ENCODE peak calls at places on chromosomes 12 and 14, in six cellular contexts. One of them, this sample, is unnamed.

GRCh38 chr12:101086490-101086889 is 123.5 kb downstream of the SLC5A8 start:
- DNase-seq in GM12878: no peak
- DNase-seq in SK-N-SH: no peak
- DNase-seq in H1: no peak
- DNase-seq in K562: no peak
- DNase-seq in HepG2: no peak
- DNase-seq in this sample: no peak

GRCh38 chr12:44078273-44078672 is 242.4 kb downstream of the TMEM117 start:
- DNase-seq in SK-N-SH: no peak
- DNase-seq in H1: no peak
- DNase-seq in K562: no peak
- DNase-seq in HepG2: no peak
- DNase-seq in GM12878: no peak
- DNase-seq in this sample: no peak

GRCh38 chr12:124774054-124774461 is 89.6 kb downstream of the SCARB1 start:
- DNase-seq in K562: no peak
- DNase-seq in H1: no peak
- DNase-seq in HepG2: no peak
- DNase-seq in SK-N-SH: no peak
- DNase-seq in GM12878: no peak
- DNase-seq in this sample: peak; percentile 60

GRCh38 chr12:49024543-49024942 is 6.0 kb upstream of the PRKAG1 start:
- DNase-seq in GM12878: no peak
- DNase-seq in H1: no peak
- DNase-seq in SK-N-SH: no peak
- DNase-seq in K562: no peak
- DNase-seq in HepG2: no peak
- DNase-seq in this sample: no peak

GRCh38 chr14:68585690-68586089 is 207.2 kb downstream of the ZFP36L1 start:
- DNase-seq in HepG2: no peak
- DNase-seq in H1: no peak
- DNase-seq in K562: no peak
- DNase-seq in SK-N-SH: peak; percentile 81
- DNase-seq in GM12878: no peak
- DNase-seq in this sample: no peak

GRCh38 chr12:43370299-43370698 is 181.7 kb downstream of the ADAMTS20 start:
- DNase-seq in SK-N-SH: no peak
- DNase-seq in HepG2: peak; percentile 13
- DNase-seq in H1: no peak
- DNase-seq in K562: no peak
- DNase-seq in GM12878: no peak
- DNase-seq in this sample: peak; percentile 12

GRCh38 chr14:64786296-64787149 is 82.3 kb downstream of the PLEKHG3 start:
- DNase-seq in H1: no peak
- DNase-seq in GM12878: no peak
- DNase-seq in K562: no peak
- DNase-seq in HepG2: no peak
- DNase-seq in SK-N-SH: no peak
- DNase-seq in this sample: no peak

GRCh38 chr12:45122776-45123380 is 72.0 kb upstream of the DBX2 start:
- DNase-seq in SK-N-SH: peak; percentile 41
- DNase-seq in H1: no peak
- DNase-seq in HepG2: peak; percentile 17
- DNase-seq in K562: peak; percentile 30
- DNase-seq in GM12878: no peak
- DNase-seq in this sample: peak; percentile 15

GRCh38 chr12:106739815-106740552 is 34.5 kb upstream of the RIC8B start:
- DNase-seq in GM12878: no peak
- DNase-seq in H1: no peak
- DNase-seq in HepG2: no peak
- DNase-seq in SK-N-SH: no peak
- DNase-seq in K562: peak; percentile 50
- DNase-seq in this sample: no peak

GRCh38 chr12:45010051-45010450 is 40.8 kb downstream of the DBX2 start:
- DNase-seq in K562: no peak
- DNase-seq in GM12878: no peak
- DNase-seq in H1: no peak
- DNase-seq in HepG2: no peak
- DNase-seq in SK-N-SH: no peak
- DNase-seq in this sample: no peak

GRCh38 chr12:109998241-109998903 is 858 bp upstream of the ANKRD13A start:
- DNase-seq in H1: no peak
- DNase-seq in HepG2: no peak
- DNase-seq in GM12878: no peak
- DNase-seq in K562: peak; percentile 29
- DNase-seq in SK-N-SH: no peak
- DNase-seq in this sample: no peak

GRCh38 chr12:80269953-80270552 is 170.7 kb downstream of the OTOGL start:
- DNase-seq in K562: peak; percentile 41
- DNase-seq in H1: no peak
- DNase-seq in SK-N-SH: peak; percentile 10
- DNase-seq in GM12878: no peak
- DNase-seq in HepG2: peak; percentile 24
- DNase-seq in this sample: peak; percentile 2

GRCh38 chr14:56949828-56950227 is 139.5 kb upstream of the OTX2 start:
- DNase-seq in SK-N-SH: no peak
- DNase-seq in HepG2: no peak
- DNase-seq in H1: no peak
- DNase-seq in GM12878: no peak
- DNase-seq in K562: no peak
- DNase-seq in this sample: no peak

GRCh38 chr12:96452271-96452922 is 37.0 kb upstream of the CFAP54 start:
- DNase-seq in SK-N-SH: no peak
- DNase-seq in HepG2: no peak
- DNase-seq in GM12878: no peak
- DNase-seq in H1: no peak
- DNase-seq in K562: no peak
- DNase-seq in this sample: no peak

GRCh38 chr14:92990456-92991430 is 67.8 kb downstream of the CHGA start:
- DNase-seq in HepG2: no peak
- DNase-seq in GM12878: no peak
- DNase-seq in H1: no peak
- DNase-seq in SK-N-SH: peak; percentile 73
- DNase-seq in K562: no peak
- DNase-seq in this sample: no peak

GRCh38 chr12:118972982-118973381 is 8.4 kb upstream of the SRRM4 start:
- DNase-seq in H1: no peak
- DNase-seq in HepG2: no peak
- DNase-seq in SK-N-SH: no peak
- DNase-seq in K562: no peak
- DNase-seq in GM12878: no peak
- DNase-seq in this sample: no peak

DNA sequence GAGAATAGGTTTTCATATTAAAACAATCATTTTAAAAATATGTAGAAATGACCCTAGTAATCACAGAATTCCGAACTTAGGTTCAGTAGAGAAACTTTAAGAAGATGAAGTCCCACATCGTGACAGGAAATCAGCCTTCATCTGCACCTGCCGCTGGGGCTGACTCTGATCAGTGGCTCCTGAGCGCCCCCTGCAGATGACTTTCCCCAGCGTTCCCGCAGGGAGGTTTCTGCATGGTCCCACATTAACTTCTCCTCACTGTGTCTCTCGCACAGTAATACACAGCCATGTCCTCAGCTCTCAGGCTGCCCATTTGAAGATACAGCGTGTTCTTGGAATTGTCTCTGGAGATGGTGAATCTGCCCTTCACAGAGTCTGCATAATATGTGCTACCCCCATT is 1131.1 kb downstream of the TMEM121 start:
- DNase-seq in HepG2: no peak
- DNase-seq in SK-N-SH: peak; percentile 17
- DNase-seq in GM12878: no peak
- DNase-seq in H1: no peak
- DNase-seq in K562: no peak
- DNase-seq in this sample: no peak
- TF ChIP-seq GABPA in HepG2: no peak
- TF ChIP-seq GABPA in SK-N-SH: no peak
- TF ChIP-seq GABPA in GM12878: no peak
- TF ChIP-seq GABPA in H1: no peak
- TF ChIP-seq GABPA in K562: no peak
- TF ChIP-seq GABPA in this sample: no peak

GRCh38 chr12:131057211-131057721 is 103.6 kb downstream of the ADGRD1 start:
- DNase-seq in HepG2: no peak
- DNase-seq in GM12878: no peak
- DNase-seq in SK-N-SH: no peak
- DNase-seq in K562: no peak
- DNase-seq in H1: no peak
- DNase-seq in this sample: no peak
- TF ChIP-seq GABPA in HepG2: no peak
- TF ChIP-seq GABPA in GM12878: no peak
- TF ChIP-seq GABPA in SK-N-SH: no peak
- TF ChIP-seq GABPA in K562: no peak
- TF ChIP-seq GABPA in H1: no peak
- TF ChIP-seq GABPA in this sample: no peak

GRCh38 chr12:71665109-71665476 is 992 bp downstream of the THAP2 start:
- DNase-seq in GM12878: no peak
- DNase-seq in K562: no peak
- DNase-seq in SK-N-SH: no peak
- DNase-seq in H1: no peak
- DNase-seq in HepG2: peak; percentile 40
- DNase-seq in this sample: no peak

GRCh38 chr12:71663561-71664410 is at the start of the genes THAP2 and ZFC3H1:
- DNase-seq in HepG2: peak; percentile 99
- DNase-seq in GM12878: peak; percentile 99
- DNase-seq in H1: peak; percentile 79
- DNase-seq in SK-N-SH: peak; percentile 88
- DNase-seq in K562: peak; percentile 99
- DNase-seq in this sample: peak; percentile 97

GRCh38 chr12:71664411-71665108 is 459 bp downstream of the THAP2 start:
- DNase-seq in SK-N-SH: no peak
- DNase-seq in K562: no peak
- DNase-seq in H1: no peak
- DNase-seq in GM12878: no peak
- DNase-seq in HepG2: no peak
- DNase-seq in this sample: no peak

GRCh38 chr12:71661977-71662522 is 1.6 kb downstream of the ZFC3H1 start:
- DNase-seq in K562: no peak
- DNase-seq in GM12878: no peak
- DNase-seq in SK-N-SH: no peak
- DNase-seq in HepG2: no peak
- DNase-seq in H1: no peak
- DNase-seq in this sample: no peak

DNA sequence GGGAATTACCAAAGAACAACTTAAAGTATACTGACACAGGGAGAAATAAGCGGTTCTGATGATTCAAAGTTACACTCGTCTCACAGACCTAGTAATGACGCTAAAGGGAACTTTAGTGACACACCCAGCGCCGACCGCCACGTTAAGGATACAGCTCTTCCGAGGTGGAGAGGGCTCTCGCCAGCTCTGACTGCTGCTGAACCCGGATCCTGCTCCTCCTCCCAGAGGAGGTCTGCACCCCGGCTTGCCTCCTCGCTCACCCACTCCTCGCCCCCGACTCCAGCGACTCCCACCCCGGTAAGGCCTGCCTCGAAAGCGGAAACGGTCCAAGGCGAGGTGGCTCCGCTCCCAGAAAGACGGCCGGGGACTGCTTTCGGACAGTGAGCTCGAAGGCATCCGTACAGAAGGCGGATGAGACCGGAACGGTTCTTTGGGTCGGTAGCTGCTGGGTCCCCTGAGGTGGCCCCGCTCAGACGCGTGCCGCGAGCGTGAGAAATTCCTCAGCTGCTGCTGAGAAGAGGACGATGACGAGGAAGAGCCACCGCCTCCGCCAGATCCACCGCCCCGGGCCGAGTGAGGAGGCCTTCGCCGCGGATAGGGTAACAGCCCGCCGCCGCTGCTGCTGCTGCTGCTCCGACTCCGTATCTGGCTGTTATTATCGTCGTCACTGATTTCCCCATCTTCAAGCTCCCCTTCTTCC is 637 bp downstream of the ZFC3H1 start:
- DNase-seq in H1: no peak
- DNase-seq in SK-N-SH: peak; percentile 56
- DNase-seq in GM12878: no peak
- DNase-seq in K562: peak; percentile 75
- DNase-seq in HepG2: peak; percentile 22
- DNase-seq in this sample: no peak
- TF ChIP-seq GABPA in H1: no peak
- TF ChIP-seq GABPA in SK-N-SH: peak; percentile 27
- TF ChIP-seq GABPA in GM12878: peak; percentile 56
- TF ChIP-seq GABPA in K562: no peak
- TF ChIP-seq GABPA in HepG2: no peak
- TF ChIP-seq GABPA in this sample: peak; percentile 62

GRCh38 chr14:91387135-91387849 is 30.3 kb downstream of the CCDC88C start:
- DNase-seq in H1: no peak
- DNase-seq in HepG2: no peak
- DNase-seq in GM12878: no peak
- DNase-seq in SK-N-SH: no peak
- DNase-seq in K562: no peak
- DNase-seq in this sample: no peak
- TF ChIP-seq GABPA in H1: no peak
- TF ChIP-seq GABPA in HepG2: no peak
- TF ChIP-seq GABPA in GM12878: no peak
- TF ChIP-seq GABPA in SK-N-SH: no peak
- TF ChIP-seq GABPA in K562: no peak
- TF ChIP-seq GABPA in this sample: no peak

GRCh38 chr14:79825046-79825521 is 386.2 kb downstream of the DIO2 start:
- DNase-seq in K562: no peak
- DNase-seq in HepG2: no peak
- DNase-seq in SK-N-SH: no peak
- DNase-seq in H1: no peak
- DNase-seq in GM12878: no peak
- DNase-seq in this sample: no peak
- TF ChIP-seq GABPA in K562: no peak
- TF ChIP-seq GABPA in HepG2: no peak
- TF ChIP-seq GABPA in SK-N-SH: no peak
- TF ChIP-seq GABPA in H1: no peak
- TF ChIP-seq GABPA in GM12878: no peak
- TF ChIP-seq GABPA in this sample: no peak

This sample was measured in HL-60.